ENCODE peak calls at places on chromosomes 16 and 17, in nine cellular contexts. One of them, this sample, is unnamed.
A peak's percentile ranks its signal among the peaks of the same experiment; 100 is the strongest.

GRCh38 chr16:79707867-79708266 is 107.3 kb upstream of the MAF start:
- DNase-seq in NCI-H226: no peak
- DNase-seq in ACHN: no peak
- DNase-seq in stimulated activated CD8-positive, alpha-beta memory T cell treated with anti-CD3 and anti-CD28 coated beads, Interleukin-2, amount 100 ng/mL, for 48 hours: no peak
- DNase-seq in SHP77 treated with DMSO at 0.1 percent for 48 hours: no peak
- DNase-seq in NAMALWA: no peak
- DNase-seq in RWPE1: peak; percentile 15
- DNase-seq in T47D: no peak
- DNase-seq in T-helper 2 cell: no peak
- DNase-seq in this sample: no peak

GRCh38 chr17:38897671-38898290 is 27.6 kb upstream of the LASP1NB start:
- DNase-seq in NCI-H226: no peak
- DNase-seq in ACHN: no peak
- DNase-seq in stimulated activated CD8-positive, alpha-beta memory T cell treated with anti-CD3 and anti-CD28 coated beads, Interleukin-2, amount 100 ng/mL, for 48 hours: no peak
- DNase-seq in SHP77 treated with DMSO at 0.1 percent for 48 hours: no peak
- DNase-seq in NAMALWA: no peak
- DNase-seq in RWPE1: no peak
- DNase-seq in T47D: no peak
- DNase-seq in T-helper 2 cell: no peak
- DNase-seq in this sample: no peak

GRCh38 chr16:50697881-50698767 is 4.7 kb downstream of the NOD2 start:
- DNase-seq in NCI-H226: no peak
- DNase-seq in ACHN: peak; percentile 46
- DNase-seq in stimulated activated CD8-positive, alpha-beta memory T cell treated with anti-CD3 and anti-CD28 coated beads, Interleukin-2, amount 100 ng/mL, for 48 hours: peak; percentile 51
- DNase-seq in SHP77 treated with DMSO at 0.1 percent for 48 hours: no peak
- DNase-seq in NAMALWA: no peak
- DNase-seq in RWPE1: no peak
- DNase-seq in T47D: no peak
- DNase-seq in T-helper 2 cell: no peak
- DNase-seq in this sample: no peak

GRCh38 chr17:77644181-77644972 is 314.1 kb upstream of the TNRC6C start:
- DNase-seq in NCI-H226: no peak
- DNase-seq in ACHN: no peak
- DNase-seq in stimulated activated CD8-positive, alpha-beta memory T cell treated with anti-CD3 and anti-CD28 coated beads, Interleukin-2, amount 100 ng/mL, for 48 hours: no peak
- DNase-seq in SHP77 treated with DMSO at 0.1 percent for 48 hours: peak; percentile 46
- DNase-seq in NAMALWA: no peak
- DNase-seq in RWPE1: no peak
- DNase-seq in T47D: no peak
- DNase-seq in T-helper 2 cell: no peak
- DNase-seq in this sample: no peak

GRCh38 chr16:85003723-85004586 is 7.4 kb downstream of the ZDHHC7 start:
- DNase-seq in NCI-H226: no peak
- DNase-seq in ACHN: no peak
- DNase-seq in stimulated activated CD8-positive, alpha-beta memory T cell treated with anti-CD3 and anti-CD28 coated beads, Interleukin-2, amount 100 ng/mL, for 48 hours: no peak
- DNase-seq in SHP77 treated with DMSO at 0.1 percent for 48 hours: no peak
- DNase-seq in NAMALWA: no peak
- DNase-seq in RWPE1: no peak
- DNase-seq in T47D: no peak
- DNase-seq in T-helper 2 cell: no peak
- DNase-seq in this sample: no peak

GRCh38 chr17:80738406-80738805 is 193.8 kb downstream of the RPTOR start:
- DNase-seq in NCI-H226: no peak
- DNase-seq in ACHN: no peak
- DNase-seq in stimulated activated CD8-positive, alpha-beta memory T cell treated with anti-CD3 and anti-CD28 coated beads, Interleukin-2, amount 100 ng/mL, for 48 hours: no peak
- DNase-seq in SHP77 treated with DMSO at 0.1 percent for 48 hours: no peak
- DNase-seq in NAMALWA: peak; percentile 50
- DNase-seq in RWPE1: no peak
- DNase-seq in T47D: no peak
- DNase-seq in T-helper 2 cell: no peak
- DNase-seq in this sample: no peak

GRCh38 chr17:82848022-82848592 is 8.3 kb upstream of the ZNF750 start:
- DNase-seq in NCI-H226: no peak
- DNase-seq in ACHN: no peak
- DNase-seq in stimulated activated CD8-positive, alpha-beta memory T cell treated with anti-CD3 and anti-CD28 coated beads, Interleukin-2, amount 100 ng/mL, for 48 hours: peak; percentile 17
- DNase-seq in SHP77 treated with DMSO at 0.1 percent for 48 hours: no peak
- DNase-seq in NAMALWA: no peak
- DNase-seq in RWPE1: peak; percentile 65
- DNase-seq in T47D: no peak
- DNase-seq in T-helper 2 cell: no peak
- DNase-seq in this sample: no peak

GRCh38 chr17:1755252-1755992 is 6.4 kb upstream of the SERPINF1 start:
- DNase-seq in NCI-H226: no peak
- DNase-seq in ACHN: no peak
- DNase-seq in stimulated activated CD8-positive, alpha-beta memory T cell treated with anti-CD3 and anti-CD28 coated beads, Interleukin-2, amount 100 ng/mL, for 48 hours: no peak
- DNase-seq in SHP77 treated with DMSO at 0.1 percent for 48 hours: no peak
- DNase-seq in NAMALWA: no peak
- DNase-seq in RWPE1: no peak
- DNase-seq in T47D: no peak
- DNase-seq in T-helper 2 cell: no peak
- DNase-seq in this sample: no peak

GRCh38 chr16:89015271-89015859 is 38.4 kb upstream of the CBFA2T3 start:
- DNase-seq in NCI-H226: no peak
- DNase-seq in ACHN: no peak
- DNase-seq in stimulated activated CD8-positive, alpha-beta memory T cell treated with anti-CD3 and anti-CD28 coated beads, Interleukin-2, amount 100 ng/mL, for 48 hours: no peak
- DNase-seq in SHP77 treated with DMSO at 0.1 percent for 48 hours: no peak
- DNase-seq in NAMALWA: no peak
- DNase-seq in RWPE1: no peak
- DNase-seq in T47D: no peak
- DNase-seq in T-helper 2 cell: no peak
- DNase-seq in this sample: no peak

GRCh38 chr17:61594294-61594825 is 3.3 kb upstream of the NACA2 start:
- DNase-seq in NCI-H226: no peak
- DNase-seq in ACHN: no peak
- DNase-seq in stimulated activated CD8-positive, alpha-beta memory T cell treated with anti-CD3 and anti-CD28 coated beads, Interleukin-2, amount 100 ng/mL, for 48 hours: no peak
- DNase-seq in SHP77 treated with DMSO at 0.1 percent for 48 hours: no peak
- DNase-seq in NAMALWA: no peak
- DNase-seq in RWPE1: no peak
- DNase-seq in T47D: no peak
- DNase-seq in T-helper 2 cell: no peak
- DNase-seq in this sample: no peak

GRCh38 chr17:57106107-57106835 is 21.2 kb downstream of the AKAP1 start:
- DNase-seq in NCI-H226: no peak
- DNase-seq in ACHN: peak; percentile 12
- DNase-seq in stimulated activated CD8-positive, alpha-beta memory T cell treated with anti-CD3 and anti-CD28 coated beads, Interleukin-2, amount 100 ng/mL, for 48 hours: no peak
- DNase-seq in SHP77 treated with DMSO at 0.1 percent for 48 hours: no peak
- DNase-seq in NAMALWA: no peak
- DNase-seq in RWPE1: no peak
- DNase-seq in T47D: no peak
- DNase-seq in T-helper 2 cell: no peak
- DNase-seq in this sample: peak; percentile 50

GRCh38 chr17:78748730-78749317 is 33.2 kb downstream of the CYTH1 start:
- DNase-seq in NCI-H226: no peak
- DNase-seq in ACHN: no peak
- DNase-seq in stimulated activated CD8-positive, alpha-beta memory T cell treated with anti-CD3 and anti-CD28 coated beads, Interleukin-2, amount 100 ng/mL, for 48 hours: peak; percentile 60
- DNase-seq in SHP77 treated with DMSO at 0.1 percent for 48 hours: no peak
- DNase-seq in NAMALWA: no peak
- DNase-seq in RWPE1: peak; percentile 50
- DNase-seq in T47D: no peak
- DNase-seq in T-helper 2 cell: peak; percentile 55
- DNase-seq in this sample: no peak

GRCh38 chr17:75153854-75154194 is 488 bp downstream of the JPT1 start:
- DNase-seq in NCI-H226: no peak
- DNase-seq in ACHN: peak; percentile 19
- DNase-seq in stimulated activated CD8-positive, alpha-beta memory T cell treated with anti-CD3 and anti-CD28 coated beads, Interleukin-2, amount 100 ng/mL, for 48 hours: no peak
- DNase-seq in SHP77 treated with DMSO at 0.1 percent for 48 hours: no peak
- DNase-seq in NAMALWA: peak; percentile 34
- DNase-seq in RWPE1: no peak
- DNase-seq in T47D: no peak
- DNase-seq in T-helper 2 cell: no peak
- DNase-seq in this sample: peak; percentile 44

GRCh38 chr16:84878770-84879169 is 59.0 kb downstream of the CRISPLD2 start:
- DNase-seq in NCI-H226: no peak
- DNase-seq in ACHN: no peak
- DNase-seq in stimulated activated CD8-positive, alpha-beta memory T cell treated with anti-CD3 and anti-CD28 coated beads, Interleukin-2, amount 100 ng/mL, for 48 hours: no peak
- DNase-seq in SHP77 treated with DMSO at 0.1 percent for 48 hours: no peak
- DNase-seq in NAMALWA: no peak
- DNase-seq in RWPE1: no peak
- DNase-seq in T47D: no peak
- DNase-seq in T-helper 2 cell: no peak
- DNase-seq in this sample: no peak

GRCh38 chr17:16513858-16514257 is 21.9 kb upstream of the LRRC75A start:
- DNase-seq in NCI-H226: no peak
- DNase-seq in ACHN: no peak
- DNase-seq in stimulated activated CD8-positive, alpha-beta memory T cell treated with anti-CD3 and anti-CD28 coated beads, Interleukin-2, amount 100 ng/mL, for 48 hours: no peak
- DNase-seq in SHP77 treated with DMSO at 0.1 percent for 48 hours: no peak
- DNase-seq in NAMALWA: no peak
- DNase-seq in RWPE1: no peak
- DNase-seq in T47D: no peak
- DNase-seq in T-helper 2 cell: no peak
- DNase-seq in this sample: no peak

GRCh38 chr17:75404739-75405364 is 626 bp downstream of the GRB2 start:
- DNase-seq in NCI-H226: peak; percentile 25
- DNase-seq in ACHN: peak; percentile 55
- DNase-seq in stimulated activated CD8-positive, alpha-beta memory T cell treated with anti-CD3 and anti-CD28 coated beads, Interleukin-2, amount 100 ng/mL, for 48 hours: peak; percentile 44
- DNase-seq in SHP77 treated with DMSO at 0.1 percent for 48 hours: peak; percentile 30
- DNase-seq in NAMALWA: peak; percentile 76
- DNase-seq in RWPE1: peak; percentile 35
- DNase-seq in T47D: no peak
- DNase-seq in T-helper 2 cell: peak; percentile 40
- DNase-seq in this sample: peak; percentile 56

GRCh38 chr17:77701996-77702395 is 256.5 kb upstream of the TNRC6C start:
- DNase-seq in NCI-H226: no peak
- DNase-seq in ACHN: no peak
- DNase-seq in stimulated activated CD8-positive, alpha-beta memory T cell treated with anti-CD3 and anti-CD28 coated beads, Interleukin-2, amount 100 ng/mL, for 48 hours: no peak
- DNase-seq in SHP77 treated with DMSO at 0.1 percent for 48 hours: no peak
- DNase-seq in NAMALWA: no peak
- DNase-seq in RWPE1: no peak
- DNase-seq in T47D: no peak
- DNase-seq in T-helper 2 cell: no peak
- DNase-seq in this sample: no peak

GRCh38 chr16:83606486-83607030 is 201.2 kb upstream of the HSBP1 start:
- DNase-seq in NCI-H226: no peak
- DNase-seq in ACHN: peak; percentile 12
- DNase-seq in stimulated activated CD8-positive, alpha-beta memory T cell treated with anti-CD3 and anti-CD28 coated beads, Interleukin-2, amount 100 ng/mL, for 48 hours: no peak
- DNase-seq in SHP77 treated with DMSO at 0.1 percent for 48 hours: peak; percentile 8
- DNase-seq in NAMALWA: peak; percentile 24
- DNase-seq in RWPE1: no peak
- DNase-seq in T47D: no peak
- DNase-seq in T-helper 2 cell: no peak
- DNase-seq in this sample: no peak

GRCh38 chr17:78372811-78373210 is 5.6 kb upstream of the PGS1 start:
- DNase-seq in NCI-H226: no peak
- DNase-seq in ACHN: no peak
- DNase-seq in stimulated activated CD8-positive, alpha-beta memory T cell treated with anti-CD3 and anti-CD28 coated beads, Interleukin-2, amount 100 ng/mL, for 48 hours: no peak
- DNase-seq in SHP77 treated with DMSO at 0.1 percent for 48 hours: no peak
- DNase-seq in NAMALWA: no peak
- DNase-seq in RWPE1: no peak
- DNase-seq in T47D: no peak
- DNase-seq in T-helper 2 cell: no peak
- DNase-seq in this sample: no peak

GRCh38 chr17:75704963-75705875 is 16.0 kb upstream of the ITGB4 start:
- DNase-seq in NCI-H226: no peak
- DNase-seq in ACHN: no peak
- DNase-seq in stimulated activated CD8-positive, alpha-beta memory T cell treated with anti-CD3 and anti-CD28 coated beads, Interleukin-2, amount 100 ng/mL, for 48 hours: no peak
- DNase-seq in SHP77 treated with DMSO at 0.1 percent for 48 hours: no peak
- DNase-seq in NAMALWA: no peak
- DNase-seq in RWPE1: no peak
- DNase-seq in T47D: no peak
- DNase-seq in T-helper 2 cell: no peak
- DNase-seq in this sample: no peak

GRCh38 chr17:58996968-58997367 is 109.7 kb downstream of the TRIM37 start:
- DNase-seq in NCI-H226: no peak
- DNase-seq in ACHN: no peak
- DNase-seq in stimulated activated CD8-positive, alpha-beta memory T cell treated with anti-CD3 and anti-CD28 coated beads, Interleukin-2, amount 100 ng/mL, for 48 hours: no peak
- DNase-seq in SHP77 treated with DMSO at 0.1 percent for 48 hours: no peak
- DNase-seq in NAMALWA: no peak
- DNase-seq in RWPE1: no peak
- DNase-seq in T47D: no peak
- DNase-seq in T-helper 2 cell: no peak
- DNase-seq in this sample: no peak

GRCh38 chr16:84911490-84912216 is 91.9 kb downstream of the CRISPLD2 start:
- DNase-seq in NCI-H226: no peak
- DNase-seq in ACHN: no peak
- DNase-seq in stimulated activated CD8-positive, alpha-beta memory T cell treated with anti-CD3 and anti-CD28 coated beads, Interleukin-2, amount 100 ng/mL, for 48 hours: no peak
- DNase-seq in SHP77 treated with DMSO at 0.1 percent for 48 hours: no peak
- DNase-seq in NAMALWA: no peak
- DNase-seq in RWPE1: no peak
- DNase-seq in T47D: no peak
- DNase-seq in T-helper 2 cell: no peak
- DNase-seq in this sample: no peak

GRCh38 chr16:47375423-47375822 is 85.4 kb downstream of the ITFG1 start:
- DNase-seq in NCI-H226: no peak
- DNase-seq in ACHN: no peak
- DNase-seq in stimulated activated CD8-positive, alpha-beta memory T cell treated with anti-CD3 and anti-CD28 coated beads, Interleukin-2, amount 100 ng/mL, for 48 hours: no peak
- DNase-seq in SHP77 treated with DMSO at 0.1 percent for 48 hours: no peak
- DNase-seq in NAMALWA: no peak
- DNase-seq in RWPE1: no peak
- DNase-seq in T47D: no peak
- DNase-seq in T-helper 2 cell: no peak
- DNase-seq in this sample: no peak

GRCh38 chr16:17476414-17477259 is 5.9 kb upstream of the XYLT1 start:
- DNase-seq in NCI-H226: no peak
- DNase-seq in ACHN: peak; percentile 76
- DNase-seq in stimulated activated CD8-positive, alpha-beta memory T cell treated with anti-CD3 and anti-CD28 coated beads, Interleukin-2, amount 100 ng/mL, for 48 hours: no peak
- DNase-seq in SHP77 treated with DMSO at 0.1 percent for 48 hours: peak; percentile 17
- DNase-seq in NAMALWA: peak; percentile 66
- DNase-seq in RWPE1: peak; percentile 77
- DNase-seq in T47D: peak; percentile 77
- DNase-seq in T-helper 2 cell: no peak
- DNase-seq in this sample: peak; percentile 63

GRCh38 chr17:67637901-67638641 is 79.7 kb upstream of the NOL11 start:
- DNase-seq in NCI-H226: no peak
- DNase-seq in ACHN: no peak
- DNase-seq in stimulated activated CD8-positive, alpha-beta memory T cell treated with anti-CD3 and anti-CD28 coated beads, Interleukin-2, amount 100 ng/mL, for 48 hours: no peak
- DNase-seq in SHP77 treated with DMSO at 0.1 percent for 48 hours: no peak
- DNase-seq in NAMALWA: no peak
- DNase-seq in RWPE1: peak; percentile 88
- DNase-seq in T47D: no peak
- DNase-seq in T-helper 2 cell: no peak
- DNase-seq in this sample: no peak

GRCh38 chr17:73548620-73549311 is 95.5 kb downstream of the SDK2 start:
- DNase-seq in NCI-H226: no peak
- DNase-seq in ACHN: no peak
- DNase-seq in stimulated activated CD8-positive, alpha-beta memory T cell treated with anti-CD3 and anti-CD28 coated beads, Interleukin-2, amount 100 ng/mL, for 48 hours: no peak
- DNase-seq in SHP77 treated with DMSO at 0.1 percent for 48 hours: no peak
- DNase-seq in NAMALWA: no peak
- DNase-seq in RWPE1: no peak
- DNase-seq in T47D: no peak
- DNase-seq in T-helper 2 cell: no peak
- DNase-seq in this sample: no peak

GRCh38 chr17:40015005-40015997 is at the start of gene CSF3:
- DNase-seq in NCI-H226: no peak
- DNase-seq in ACHN: no peak
- DNase-seq in stimulated activated CD8-positive, alpha-beta memory T cell treated with anti-CD3 and anti-CD28 coated beads, Interleukin-2, amount 100 ng/mL, for 48 hours: no peak
- DNase-seq in SHP77 treated with DMSO at 0.1 percent for 48 hours: peak; percentile 17
- DNase-seq in NAMALWA: no peak
- DNase-seq in RWPE1: no peak
- DNase-seq in T47D: no peak
- DNase-seq in T-helper 2 cell: no peak
- DNase-seq in this sample: no peak

GRCh38 chr17:31489295-31490018 is 98.0 kb downstream of the RAB11FIP4 start:
- DNase-seq in NCI-H226: peak; percentile 79
- DNase-seq in ACHN: no peak
- DNase-seq in stimulated activated CD8-positive, alpha-beta memory T cell treated with anti-CD3 and anti-CD28 coated beads, Interleukin-2, amount 100 ng/mL, for 48 hours: no peak
- DNase-seq in SHP77 treated with DMSO at 0.1 percent for 48 hours: no peak
- DNase-seq in NAMALWA: no peak
- DNase-seq in RWPE1: peak; percentile 87
- DNase-seq in T47D: no peak
- DNase-seq in T-helper 2 cell: no peak
- DNase-seq in this sample: no peak

GRCh38 chr17:29039764-29040598 is 3.0 kb upstream of the PIPOX start:
- DNase-seq in NCI-H226: peak; percentile 92
- DNase-seq in ACHN: no peak
- DNase-seq in stimulated activated CD8-positive, alpha-beta memory T cell treated with anti-CD3 and anti-CD28 coated beads, Interleukin-2, amount 100 ng/mL, for 48 hours: no peak
- DNase-seq in SHP77 treated with DMSO at 0.1 percent for 48 hours: no peak
- DNase-seq in NAMALWA: no peak
- DNase-seq in RWPE1: peak; percentile 31
- DNase-seq in T47D: no peak
- DNase-seq in T-helper 2 cell: no peak
- DNase-seq in this sample: no peak

GRCh38 chr16:18788828-18789514 is 1.2 kb downstream of the RPS15A start:
- DNase-seq in NCI-H226: no peak
- DNase-seq in ACHN: no peak
- DNase-seq in stimulated activated CD8-positive, alpha-beta memory T cell treated with anti-CD3 and anti-CD28 coated beads, Interleukin-2, amount 100 ng/mL, for 48 hours: no peak
- DNase-seq in SHP77 treated with DMSO at 0.1 percent for 48 hours: no peak
- DNase-seq in NAMALWA: no peak
- DNase-seq in RWPE1: no peak
- DNase-seq in T47D: no peak
- DNase-seq in T-helper 2 cell: no peak
- DNase-seq in this sample: no peak